ENCODE peak calls at places on chromosomes 11 and 22, in seven cellular contexts. I, H, K, M, U, J and W are unnamed samples.

GRCh38 chr11:90774727-90775572 is 552.1 kb upstream of the CHORDC1 start:
- DNase-seq in I (no peak), H (no peak), K (no peak), M (no peak), U (no peak), J (no peak), W (no peak)

GRCh38 chr11:122721964-122722266 is 66.4 kb downstream of the UBASH3B start:
- DNase-seq in I (no peak), H (no peak), K (no peak), M (peak), U (peak), J (no peak), W (no peak)

GRCh38 chr11:34748036-34748435 is 127.1 kb downstream of the EHF start:
- DNase-seq in I (no peak), H (no peak), K (no peak), M (no peak), U (no peak), J (no peak), W (no peak)

GRCh38 chr22:42313204-42313603 is 42.8 kb upstream of the TCF20 start:
- DNase-seq in I (no peak), H (no peak), K (no peak), M (no peak), U (no peak), J (no peak), W (no peak)

GRCh38 chr11:59175104-59175503 is 3.2 kb downstream of the DTX4 start:
- DNase-seq in I (no peak), H (no peak), K (no peak), M (peak), U (no peak), J (no peak), W (no peak)

GRCh38 chr11:67634366-67635230 is 4.9 kb upstream of the NUDT8 start:
- DNase-seq in I (no peak), H (no peak), K (no peak), M (no peak), U (no peak), J (no peak), W (no peak)

GRCh38 chr11:18384157-18384641 is 10.2 kb upstream of the LDHA start:
- DNase-seq in I (peak), H (peak), K (no peak), M (peak), U (peak), J (no peak), W (peak)

GRCh38 chr11:57322881-57323467 is 1.8 kb downstream of the TNKS1BP1 start:
- DNase-seq in I (no peak), H (no peak), K (no peak), M (no peak), U (peak), J (no peak), W (no peak)

GRCh38 chr11:23711981-23712380 is 784.9 kb upstream of the LUZP2 start:
- DNase-seq in I (no peak), H (no peak), K (no peak), M (no peak), U (peak), J (no peak), W (no peak)

GRCh38 chr11:10390375-10390774 is 64.7 kb upstream of the AMPD3 start:
- DNase-seq in I (no peak), H (no peak), K (no peak), M (peak), U (no peak), J (no peak), W (no peak)

GRCh38 chr11:112584674-112585073 is 324.0 kb upstream of the PLET1 start:
- DNase-seq in I (no peak), H (no peak), K (no peak), M (no peak), U (peak), J (peak), W (no peak)

GRCh38 chr22:30104501-30105156 is 24.4 kb downstream of the HORMAD2 start:
- DNase-seq in I (peak), H (no peak), K (no peak), M (no peak), U (peak), J (no peak), W (no peak)

GRCh38 chr11:122453586-122453985 is 201.9 kb upstream of the UBASH3B start:
- DNase-seq in I (no peak), H (peak), K (no peak), M (no peak), U (no peak), J (no peak), W (no peak)

GRCh38 chr11:20367313-20367948 is 3.9 kb downstream of the HTATIP2 start:
- DNase-seq in I (no peak), H (peak), K (no peak), M (peak), U (peak), J (no peak), W (no peak)

GRCh38 chr11:125916683-125917337 is 12.5 kb downstream of the DDX25 start:
- DNase-seq in I (no peak), H (no peak), K (no peak), M (no peak), U (no peak), J (no peak), W (no peak)

GRCh38 chr11:65624931-65625627 is 9.5 kb downstream of the PCNX3 start:
- DNase-seq in I (no peak), H (no peak), K (no peak), M (no peak), U (no peak), J (no peak), W (no peak)

GRCh38 chr22:19375435-19375834 is 56.1 kb downstream of the HIRA start:
- DNase-seq in I (no peak), H (no peak), K (no peak), M (no peak), U (no peak), J (no peak), W (no peak)

GRCh38 chr11:96197801-96198465 is 145.1 kb downstream of the MAML2 start:
- DNase-seq in I (peak), H (no peak), K (no peak), M (no peak), U (no peak), J (no peak), W (no peak)

GRCh38 chr11:85974126-85974525 is 94.8 kb downstream of the PICALM start:
- DNase-seq in I (no peak), H (no peak), K (no peak), M (peak), U (no peak), J (no peak), W (no peak)

GRCh38 chr11:118113031-118113430 is 26.3 kb upstream of the SMIM35 start:
- DNase-seq in I (no peak), H (no peak), K (no peak), M (no peak), U (no peak), J (no peak), W (no peak)

GRCh38 chr11:123616505-123617198 is 37.8 kb downstream of the SCN3B start:
- DNase-seq in I (no peak), H (peak), K (no peak), M (peak), U (no peak), J (no peak), W (no peak)

GRCh38 chr22:22942511-22943329 is 55.1 kb downstream of the IGLL5 start:
- DNase-seq in I (peak), H (no peak), K (no peak), M (peak), U (peak), J (peak), W (peak)

GRCh38 chr11:132632641-132633124 is 899.6 kb downstream of the OPCML start:
- DNase-seq in I (no peak), H (no peak), K (no peak), M (peak), U (peak), J (no peak), W (no peak)

GRCh38 chr11:64298966-64299846 is 952 bp upstream of the CATSPERZ start:
- DNase-seq in I (no peak), H (peak), K (no peak), M (no peak), U (no peak), J (no peak), W (no peak)